ENCODE peak calls at places on chromosomes 2 and 18, in eight cellular contexts. Q is Panc1, W is prostate gland, U is HL-60, Y is H1, I is transverse colon, T is HCT116, L is SK-N-SH. N is an unnamed sample.

GRCh38 chr2:128311755-128312341 is 6.8 kb downstream of the HS6ST1 start:
- DNase-seq in W (no peak), U (no peak), T (no peak), I (no peak), L (peak; percentile 13), Q (no peak), Y (no peak), N (no peak)

GRCh38 chr2:37189452-37190153 is 1.1 kb upstream of the SULT6B1 start:
- DNase-seq in Q (peak; percentile 48), I (no peak), T (peak; percentile 89), W (no peak), U (peak; percentile 88), Y (peak; percentile 69), L (no peak), N (no peak)

GRCh38 chr2:172361360-172361759 is 66.0 kb upstream of the ITGA6 start:
- DNase-seq in Q (no peak), T (no peak), I (peak; percentile 32), U (no peak), Y (no peak), L (no peak), W (no peak), N (no peak)

GRCh38 chr2:168338292-168338691 is 90.9 kb upstream of the STK39 start:
- DNase-seq in I (no peak), W (no peak), U (no peak), L (no peak), Q (no peak), Y (no peak), T (no peak), N (no peak)

GRCh38 chr2:172285010-172285621 is 142.3 kb upstream of the ITGA6 start:
- DNase-seq in W (no peak), T (no peak), Y (no peak), Q (no peak), L (no peak), U (peak; percentile 44), I (no peak), N (no peak)

GRCh38 chr2:201257381-201257940 is 2.9 kb upstream of the CASP8 start:
- DNase-seq in U (peak; percentile 89), T (no peak), Y (no peak), W (no peak), L (no peak), I (peak; percentile 62), Q (no peak), N (peak; percentile 89)

GRCh38 chr2:58484201-58484600 is 243.1 kb upstream of the FANCL start:
- DNase-seq in Y (no peak), Q (no peak), W (no peak), I (no peak), U (no peak), T (no peak), L (no peak), N (no peak)

GRCh38 chr2:232174662-232175061 is 203.9 kb upstream of the ALPP start:
- DNase-seq in U (no peak), T (no peak), L (no peak), I (no peak), W (no peak), Q (no peak), Y (no peak), N (no peak)

GRCh38 chr2:55026202-55026601 is 24.0 kb downstream of the RTN4 start:
- DNase-seq in U (peak; percentile 34), T (no peak), W (no peak), L (no peak), Y (no peak), I (no peak), Q (no peak), N (no peak)

GRCh38 chr2:196511258-196511971 is 128.1 kb upstream of the CCDC150 start:
- DNase-seq in Y (no peak), I (no peak), W (no peak), T (no peak), Q (no peak), U (no peak), L (no peak), N (no peak)

GRCh38 chr2:20611077-20611843 is 39.6 kb downstream of the HS1BP3 start:
- DNase-seq in Q (no peak), I (peak; percentile 58), U (no peak), W (no peak), T (no peak), L (no peak), Y (no peak), N (peak; percentile 82)

GRCh38 chr18:23200751-23201150 is 65.5 kb downstream of the CABLES1 start:
- DNase-seq in Q (no peak), I (no peak), T (no peak), L (peak; percentile 80), Y (no peak), U (no peak), W (no peak), N (no peak)

GRCh38 chr2:237201461-237202287 is 116.0 kb downstream of the COPS8 start:
- DNase-seq in U (no peak), W (no peak), L (no peak), T (peak; percentile 73), I (peak; percentile 14), Q (no peak), Y (no peak), N (no peak)

GRCh38 chr2:7633556-7634153 is 716.4 kb downstream of the RNF144A start:
- DNase-seq in U (no peak), Q (no peak), I (no peak), L (no peak), Y (no peak), W (no peak), T (no peak), N (no peak)

GRCh38 chr18:79965119-79965902 is 868 bp downstream of the HSBP1L1 start:
- DNase-seq in W (no peak), Q (peak; percentile 63), T (no peak), L (peak; percentile 58), Y (no peak), I (peak; percentile 80), U (peak; percentile 62), N (peak; percentile 81)

GRCh38 chr2:233418761-233419625 is 64.7 kb downstream of the DGKD start:
- DNase-seq in T (peak; percentile 37), Y (no peak), W (no peak), U (no peak), L (no peak), I (no peak), Q (no peak), N (peak; percentile 91)

GRCh38 chr18:26014462-26014861 is 76.0 kb downstream of the SS18 start:
- DNase-seq in T (no peak), W (no peak), U (no peak), Q (no peak), Y (no peak), I (no peak), L (no peak), N (no peak)
- H3K27ac ChIP-seq in T (no peak overlapping the region), W (no peak overlapping the region), U (no peak overlapping the region), Q (no peak overlapping the region), Y (no peak overlapping the region), I (no peak overlapping the region), L (no peak overlapping the region), N (no peak overlapping the region)

GRCh38 chr2:219506802-219507554 is 7.3 kb upstream of the ASIC4 start:
- DNase-seq in W (no peak), Y (no peak), Q (no peak), L (peak; percentile 52), T (no peak), U (no peak), I (no peak), N (no peak)
- TF ChIP-seq POLR2AphosphoS5 in W (no peak), Y (no peak), Q (no peak), L (no peak), T (no peak), U (no peak), I (no peak), N (peak; percentile 8)

DNA sequence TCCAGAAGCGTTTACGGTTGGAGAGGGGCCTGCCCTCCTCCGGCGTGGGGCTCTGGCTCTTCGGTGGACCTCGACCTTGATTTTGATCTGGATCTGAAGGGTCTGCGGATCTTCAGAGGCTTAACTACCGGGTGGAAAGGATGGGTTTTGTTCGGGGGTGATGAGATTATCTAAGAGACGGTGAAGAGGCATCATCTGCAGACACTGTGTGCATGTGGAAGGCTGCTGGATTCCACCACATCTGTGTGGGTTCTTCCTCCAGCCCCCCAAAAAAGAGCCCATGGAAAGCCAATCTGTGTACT is 1.0 kb downstream of the LGALSL start:
- DNase-seq in Q (no peak), L (no peak), I (no peak), W (no peak), T (no peak), Y (no peak), U (no peak), N (no peak)
- H3K4me3 ChIP-seq in Q (peak overlapping the region; percentile 59), L (peak overlapping the region; percentile 73), I (peak overlapping the region; percentile 95), W (peak overlapping the region; percentile 91), T (peak overlapping the region; percentile 74), Y (peak overlapping the region; percentile 68), U (peak overlapping the region; percentile 69), N (peak overlapping the region; percentile 71)

GRCh38 chr2:239109041-239109915 is 261.4 kb downstream of the TWIST2 start:
- DNase-seq in Y (no peak), T (no peak), W (peak; percentile 55), I (peak; percentile 25), L (no peak), U (no peak), Q (no peak), N (no peak)

GRCh38 chr2:239111401-239112100 is 263.7 kb downstream of the TWIST2 start:
- DNase-seq in T (no peak), Q (no peak), I (no peak), W (no peak), U (no peak), Y (no peak), L (no peak), N (no peak)

GRCh38 chr2:239112127-239112774 is 264.4 kb downstream of the TWIST2 start:
- DNase-seq in U (no peak), I (no peak), Y (no peak), T (no peak), L (no peak), Q (no peak), W (no peak), N (no peak)

GRCh38 chr2:239109916-239110545 is 262.1 kb downstream of the TWIST2 start:
- DNase-seq in I (no peak), L (no peak), T (no peak), Y (no peak), W (no peak), Q (no peak), U (no peak), N (no peak)

DNA sequence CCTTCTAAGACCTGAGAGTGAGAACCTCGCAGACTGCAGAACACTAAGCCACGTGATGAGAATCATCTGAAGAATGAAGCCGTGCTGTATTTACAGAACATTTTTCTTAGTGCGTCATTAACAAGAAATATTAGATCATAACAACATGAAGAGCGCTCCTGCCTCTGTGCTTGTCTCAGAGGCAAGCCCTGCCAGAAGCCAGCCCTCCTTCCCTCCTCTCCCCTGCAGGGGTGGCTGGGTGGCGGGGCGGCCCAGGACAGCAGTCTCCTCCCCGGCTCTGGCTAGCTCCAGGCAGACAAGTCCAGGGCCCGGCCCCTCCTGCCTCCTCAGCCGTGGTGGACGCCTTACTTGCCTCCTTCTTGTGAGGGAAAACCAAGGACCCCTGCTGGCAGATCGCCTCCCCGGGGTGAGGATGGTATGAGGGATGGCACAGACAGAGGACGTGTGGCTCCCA is 262.7 kb downstream of the TWIST2 start:
- DNase-seq in W (no peak), Q (no peak), T (no peak), U (no peak), L (no peak), I (peak; percentile 48), Y (no peak), N (no peak)
- H3K27ac ChIP-seq in W (peak overlapping the region; percentile 43), Q (no peak overlapping the region), T (no peak overlapping the region), U (no peak overlapping the region), L (no peak overlapping the region), I (peak overlapping the region; percentile 85), Y (no peak overlapping the region), N (no peak overlapping the region)

N was measured in spleen.